ENCODE peak calls at places on chromosomes 4 and X, in seven cellular contexts. P is lower leg skin, F is esophagus squamous epithelium, T is sigmoid colon, S is H54, D is GM12891, H is gastrocnemius medialis. K is an unnamed sample.
A peak's percentile ranks its signal among the peaks of the same experiment; 100 is the strongest.

GRCh38 chr4:74202062-74202586 is 44.2 kb downstream of the MTHFD2L start:
- DNase-seq in H (no peak), F (no peak), T (no peak), D (no peak), P (no peak), S (no peak), K (no peak)

GRCh38 chrX:39158801-39159657 is 357.8 kb downstream of the MID1IP1 start:
- DNase-seq in T (no peak), F (no peak), S (no peak), H (no peak), D (no peak), P (peak; percentile 26), K (no peak)

GRCh38 chr4:119118397-119118796 is 17.2 kb upstream of the MYOZ2 start:
- DNase-seq in S (no peak), D (no peak), T (no peak), P (no peak), H (no peak), F (no peak), K (no peak)

GRCh38 chr4:78099058-78099457 is 41.9 kb downstream of the FRAS1 start:
- DNase-seq in T (no peak), F (no peak), D (no peak), S (no peak), P (no peak), H (no peak), K (no peak)

GRCh38 chrX:107730298-107730655 is 45.3 kb downstream of the TSC22D3 start:
- DNase-seq in S (no peak), T (no peak), P (no peak), F (no peak), D (no peak), H (no peak), K (no peak)

GRCh38 chrX:79408623-79409322 is 41.6 kb upstream of the ITM2A start:
- DNase-seq in T (no peak), F (no peak), P (no peak), D (no peak), S (no peak), H (no peak), K (no peak)

GRCh38 chrX:40209951-40210617 is 112.3 kb upstream of the BCOR start:
- DNase-seq in H (no peak), S (peak; percentile 37), F (no peak), P (no peak), D (no peak), T (no peak), K (no peak)

GRCh38 chr4:153322791-153323190 is 21.7 kb upstream of the MND1 start:
- DNase-seq in H (no peak), T (no peak), D (no peak), P (no peak), S (no peak), F (no peak), K (no peak)

GRCh38 chrX:13250831-13251612 is 68.8 kb downstream of the ATXN3L start:
- DNase-seq in P (no peak), S (no peak), T (peak; percentile 72), H (peak; percentile 30), D (no peak), F (no peak), K (peak; percentile 68)

GRCh38 chrX:16836371-16836770 is 33.8 kb downstream of the RBBP7 start:
- DNase-seq in D (peak; percentile 16), F (no peak), T (no peak), P (no peak), H (peak; percentile 42), S (no peak), K (no peak)

GRCh38 chr4:65665951-65666523 is 4.3 kb downstream of the EPHA5 start:
- DNase-seq in D (no peak), P (no peak), T (no peak), S (peak; percentile 15), H (no peak), F (no peak), K (no peak)

GRCh38 chr4:148056879-148057278 is 325.0 kb downstream of the ARHGAP10 start:
- DNase-seq in P (peak; percentile 90), F (no peak), S (peak; percentile 8), T (no peak), H (peak; percentile 74), D (peak; percentile 21), K (no peak)

GRCh38 chrX:84192006-84192405 is 4.0 kb upstream of the RPS6KA6 start:
- DNase-seq in D (no peak), F (no peak), T (no peak), S (no peak), P (no peak), H (no peak), K (no peak)

GRCh38 chrX:84189125-84189524 is 1.1 kb upstream of the RPS6KA6 start:
- DNase-seq in D (no peak), T (no peak), H (no peak), F (no peak), P (no peak), S (no peak), K (no peak)

GRCh38 chrX:84187501-84188319 is at the start of gene RPS6KA6:
- DNase-seq in F (no peak), T (peak; percentile 68), H (no peak), D (peak; percentile 1), P (peak; percentile 85), S (no peak), K (peak; percentile 72)

GRCh38 chrX:84186603-84187358 is 1.2 kb downstream of the RPS6KA6 start:
- DNase-seq in D (no peak), F (no peak), H (no peak), P (no peak), T (no peak), S (no peak), K (no peak)

GRCh38 chrX:84188320-84188834 is 378 bp upstream of the RPS6KA6 start:
- DNase-seq in S (no peak), D (peak; percentile 0), P (peak; percentile 85), H (no peak), T (peak; percentile 78), F (no peak), K (peak; percentile 60)
- TF ChIP-seq POLR2A in S (no peak), D (no peak), P (no peak), H (no peak), T (no peak), F (no peak), K (no peak)

GRCh38 chrX:129793604-129794191 is 13.9 kb downstream of the SASH3 start:
- DNase-seq in D (no peak), T (peak; percentile 63), H (no peak), P (peak; percentile 73), S (no peak), F (no peak), K (no peak)

GRCh38 chrX:129791336-129791735 is 11.6 kb downstream of the SASH3 start:
- DNase-seq in T (peak; percentile 37), S (no peak), P (no peak), H (no peak), F (no peak), D (no peak), K (no peak)

GRCh38 chrX:129792586-129793291 is 13.0 kb downstream of the SASH3 start:
- DNase-seq in P (peak; percentile 74), H (no peak), T (peak; percentile 61), F (no peak), D (no peak), S (no peak), K (no peak)

GRCh38 chrX:129790808-129791207 is 11.1 kb downstream of the SASH3 start:
- DNase-seq in F (no peak), S (no peak), P (peak; percentile 71), H (no peak), T (peak; percentile 50), D (no peak), K (no peak)

DNA sequence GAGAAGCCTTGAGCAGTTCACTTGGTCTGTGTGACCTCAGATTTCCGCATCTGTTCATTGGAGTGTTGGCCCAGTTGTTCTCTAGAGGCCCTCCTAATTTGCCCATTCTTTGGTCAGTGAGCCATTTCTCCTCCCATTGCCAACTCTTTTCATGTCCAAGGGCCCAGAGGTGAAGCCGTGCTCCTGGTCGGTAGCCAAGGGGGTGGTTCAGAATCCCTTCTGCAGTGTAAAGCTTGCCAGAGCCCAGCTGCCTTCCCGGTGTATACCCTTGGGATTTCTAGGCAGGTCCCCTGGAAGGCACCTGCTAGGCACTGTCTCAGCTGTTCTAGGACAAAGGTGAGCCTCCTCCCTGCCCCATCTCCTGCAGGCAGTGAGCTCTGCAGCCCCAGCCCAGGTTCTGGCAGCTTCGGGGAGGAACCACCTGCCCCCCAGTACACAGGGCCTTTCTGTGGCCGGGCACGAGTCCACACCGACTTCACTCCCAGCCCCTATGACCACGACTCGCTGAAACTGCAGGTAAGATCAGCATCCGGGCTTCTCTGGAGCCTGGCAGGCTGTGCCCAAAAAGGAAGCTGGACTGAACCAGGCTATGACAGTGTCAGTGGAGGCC is 12.3 kb downstream of the SASH3 start:
- DNase-seq in H (no peak), P (peak; percentile 80), T (peak; percentile 53), F (no peak), D (no peak), S (no peak), K (no peak)
- TF ChIP-seq POLR2A in H (no peak), P (no peak), T (no peak), F (no peak), D (no peak), S (no peak), K (no peak)

GRCh38 chrX:118726887-118727685 is at the start of gene IL13RA1:
- DNase-seq in T (peak; percentile 90), S (peak; percentile 69), F (no peak), P (peak; percentile 93), D (no peak), H (peak; percentile 81), K (peak; percentile 80)

GRCh38 chrX:118724775-118725174 is 2.6 kb upstream of the IL13RA1 start:
- DNase-seq in F (no peak), H (no peak), D (no peak), S (peak; percentile 35), T (no peak), P (no peak), K (no peak)

GRCh38 chrX:118729043-118729652 is 1.7 kb downstream of the IL13RA1 start:
- DNase-seq in F (no peak), H (no peak), P (no peak), T (no peak), S (no peak), D (no peak), K (no peak)

GRCh38 chrX:118730500-118731247 is 3.3 kb downstream of the IL13RA1 start:
- DNase-seq in F (no peak), P (no peak), S (no peak), H (no peak), T (no peak), D (no peak), K (no peak)

DNA sequence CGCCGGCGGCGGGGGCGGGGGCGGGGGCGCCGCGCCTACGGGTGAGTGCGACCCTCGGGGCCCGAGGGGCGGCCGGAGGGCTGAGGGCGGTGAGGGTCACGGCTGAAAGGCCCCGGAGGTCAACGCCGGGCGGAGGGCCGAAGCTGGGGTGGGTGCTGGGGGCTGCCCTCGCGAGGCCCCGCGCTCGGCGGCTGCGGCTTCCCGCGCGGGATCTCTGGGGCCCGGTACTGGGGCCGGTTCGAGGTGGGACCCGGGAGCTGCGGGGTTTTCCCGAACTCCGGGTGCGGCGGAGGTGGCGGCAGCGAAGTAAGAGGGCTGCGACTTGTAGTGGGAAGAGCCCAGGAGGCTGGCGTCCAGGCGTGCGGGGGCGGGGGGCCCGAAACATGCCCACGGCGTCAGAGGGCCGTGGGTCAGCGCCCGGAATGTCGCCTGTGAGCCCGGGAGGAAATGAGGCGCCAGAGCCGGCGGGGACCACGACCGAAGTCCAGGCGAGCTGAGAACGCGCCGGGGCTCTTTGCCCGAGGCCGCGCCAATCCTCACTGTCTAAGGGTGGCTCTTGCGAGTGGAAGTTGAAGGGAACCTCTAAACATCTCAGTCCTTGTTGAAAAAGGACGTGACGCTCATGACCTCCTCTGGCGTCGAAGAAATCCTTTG is 407 bp downstream of the IL13RA1 start:
- DNase-seq in T (no peak), H (peak; percentile 23), S (no peak), P (no peak), F (no peak), D (no peak), K (peak; percentile 73)
- TF ChIP-seq POLR2A in T (no peak), H (no peak), S (no peak), P (no peak), F (no peak), D (no peak), K (no peak)

GRCh38 chrX:48467331-48467761 is 2.7 kb downstream of the SLC38A5 start:
- DNase-seq in D (no peak), P (no peak), H (no peak), S (no peak), F (no peak), T (no peak), K (no peak)
- TF ChIP-seq POLR2A in D (no peak), P (no peak), H (no peak), S (no peak), F (no peak), T (no peak), K (no peak)